ENCODE peak calls at places on chromosomes 3 and 15, in five cellular contexts. I is A673, B is HCT116, Z is mammary epithelial cell, Q is ovary. E is an unnamed sample. For H3K4me1, the result is how much of the 10 kb centered on the place peaks cover.

GRCh38 chr15:79436037-79436780 is 4.1 kb downstream of the MINAR1 start:
- DNase-seq in I (no peak), B (no peak), Z (no peak), Q (no peak), E (no peak)

GRCh38 chr15:58038426-58039106 is 26.9 kb downstream of the ALDH1A2 start:
- DNase-seq in I (peak), B (no peak), Z (peak), Q (no peak), E (no peak)

GRCh38 chr15:39497759-39498565 is 82.9 kb upstream of the THBS1 start:
- DNase-seq in I (no peak), B (no peak), Z (peak), Q (no peak), E (no peak)

GRCh38 chr15:68789921-68790575 is 30.6 kb downstream of the ANP32A start:
- DNase-seq in I (peak), B (no peak), Z (no peak), Q (no peak), E (no peak)

GRCh38 chr15:67082007-67082536 is 16.7 kb downstream of the SMAD3 start:
- DNase-seq in I (no peak), B (no peak), Z (no peak), Q (no peak), E (peak)

GRCh38 chr3:76107935-76108570 is 322.7 kb upstream of the ZNF717 start:
- DNase-seq in I (peak), B (peak), Z (peak), Q (no peak), E (no peak)

GRCh38 chr15:62889734-62890505 is 152.6 kb upstream of the TPM1 start:
- DNase-seq in I (no peak), B (no peak), Z (no peak), Q (no peak), E (peak)

GRCh38 chr3:33141006-33141405 is 27.2 kb downstream of the CRTAP start:
- DNase-seq in I (no peak), B (no peak), Z (no peak), Q (no peak), E (no peak)

GRCh38 chr15:90103669-90104329 is 1.5 kb upstream of the IDH2 start:
- DNase-seq in I (no peak), B (no peak), Z (no peak), Q (no peak), E (no peak)

GRCh38 chr15:59190291-59190690 is 16.4 kb upstream of the LDHAL6B start:
- DNase-seq in I (no peak), B (no peak), Z (no peak), Q (no peak), E (no peak)

GRCh38 chr3:11570789-11571495 is 72.8 kb downstream of the VGLL4 start:
- DNase-seq in I (no peak), B (no peak), Z (no peak), Q (peak), E (no peak)

GRCh38 chr3:64748244-64748894 is 60.6 kb upstream of the ADAMTS9 start:
- DNase-seq in I (no peak), B (no peak), Z (no peak), Q (no peak), E (no peak)

GRCh38 chr3:171173732-171174131 is 147.2 kb upstream of the SLC2A2 start:
- DNase-seq in I (no peak), B (no peak), Z (no peak), Q (no peak), E (no peak)
- H3K4me3 ChIP-seq in I (no peak), B (no peak), Z (no peak), Q (no peak), E (no peak)

DNA sequence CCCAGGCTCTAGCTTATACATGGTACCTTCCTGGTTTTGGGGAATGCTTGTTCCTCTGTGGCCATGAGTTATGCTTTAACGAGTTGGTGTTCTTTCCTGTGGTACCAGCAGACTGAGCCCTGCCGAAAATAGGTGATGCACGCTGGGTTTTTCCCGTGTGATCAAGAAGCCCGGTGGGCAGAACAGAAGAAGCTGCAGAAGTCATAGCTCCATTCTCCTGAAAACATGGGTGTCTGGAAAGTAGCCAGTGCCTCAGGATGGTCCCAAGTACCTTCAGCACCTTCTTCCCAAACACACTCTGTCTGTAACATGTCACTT is 25.2 kb downstream of the MAPKBP1 start:
- DNase-seq in I (no peak), B (no peak), Z (no peak), Q (no peak), E (no peak)
- H3K4me1 ChIP-seq in I (under half), B (under half), Z (half or more), Q (under half), E (under half)

GRCh38 chr3:150740733-150741496 is 22.1 kb downstream of the SIAH2 start:
- DNase-seq in I (no peak), B (no peak), Z (no peak), Q (peak), E (no peak)
- H3K27ac ChIP-seq in I (peak), B (no peak), Z (no peak), Q (no peak), E (no peak)

DNA sequence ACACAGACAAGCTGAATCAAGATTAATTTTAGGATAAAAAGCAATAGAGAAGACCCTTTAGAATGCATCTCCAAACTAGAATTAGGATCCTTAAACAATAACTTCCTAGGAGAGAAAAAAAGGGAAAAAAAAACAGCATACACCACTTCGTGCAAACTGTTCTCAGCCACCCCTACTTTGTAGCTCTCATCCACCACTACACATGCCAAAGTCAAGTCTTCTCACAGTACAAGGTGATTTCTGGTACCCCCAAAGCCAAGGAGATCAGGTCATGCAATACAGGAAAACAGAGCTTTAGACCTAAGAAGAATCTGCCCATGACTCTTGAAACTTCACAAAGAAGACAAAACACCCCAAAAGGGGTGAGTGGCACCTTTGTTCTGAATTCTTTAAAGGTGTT is 166.9 kb downstream of the SUCNR1 start:
- DNase-seq in I (no peak), B (no peak), Z (no peak), Q (no peak), E (no peak)
- H3K4me3 ChIP-seq in I (no peak), B (no peak), Z (no peak), Q (no peak), E (no peak)

GRCh38 chr3:169661567-169662214 is 1.8 kb downstream of the MECOM start:
- DNase-seq in I (peak), B (no peak), Z (peak), Q (no peak), E (peak)
- H3K4me1 ChIP-seq in I (under half), B (under half), Z (under half), Q (under half), E (under half)

GRCh38 chr3:196631655-196632032 is 7.8 kb upstream of the NRROS start:
- DNase-seq in I (no peak), B (no peak), Z (no peak), Q (no peak), E (no peak)

GRCh38 chr3:196633658-196634151 is 5.8 kb upstream of the NRROS start:
- DNase-seq in I (no peak), B (no peak), Z (no peak), Q (no peak), E (no peak)

GRCh38 chr3:196634224-196634623 is 5.3 kb upstream of the NRROS start:
- DNase-seq in I (no peak), B (no peak), Z (no peak), Q (no peak), E (no peak)

GRCh38 chr3:196634851-196635250 is 4.6 kb upstream of the NRROS start:
- DNase-seq in I (no peak), B (no peak), Z (no peak), Q (no peak), E (no peak)

DNA sequence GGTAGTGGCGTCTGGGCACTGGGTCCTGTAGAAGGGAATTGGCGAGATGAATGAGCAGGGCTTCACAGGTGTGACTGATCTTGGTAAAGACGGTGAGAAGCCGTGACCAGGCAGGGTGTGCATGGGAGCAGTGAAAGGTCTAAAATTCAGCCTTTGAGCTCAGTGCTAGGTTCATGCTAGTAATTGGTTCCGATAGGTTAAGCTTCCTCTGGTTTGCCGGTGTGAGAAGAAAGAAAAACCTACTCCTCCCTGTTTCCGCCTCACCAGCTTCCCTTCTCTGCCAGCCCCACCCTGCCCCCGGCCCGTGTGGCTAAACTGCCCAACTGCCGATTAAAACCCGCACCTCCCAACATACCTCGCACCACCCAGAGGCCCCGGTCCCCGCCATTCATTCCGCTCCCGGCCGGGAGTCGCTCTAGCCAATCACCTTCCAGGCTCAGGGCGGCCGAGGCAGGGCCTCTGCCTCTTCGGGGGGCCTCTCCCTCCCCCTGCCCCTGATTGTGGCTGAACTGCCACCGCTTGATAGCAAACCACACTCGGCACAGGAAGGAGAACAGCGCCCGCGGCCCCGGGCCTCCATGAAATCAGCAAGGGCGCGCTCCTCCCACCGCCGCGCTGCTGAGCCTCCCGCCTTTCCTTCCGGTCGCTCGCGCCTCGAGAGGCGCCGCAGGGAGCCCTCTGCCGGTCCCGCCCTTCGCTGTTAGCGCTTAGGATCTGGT is 7.3 kb upstream of the NRROS start:
- DNase-seq in I (peak), B (peak), Z (peak), Q (peak), E (peak)
- H3K27ac ChIP-seq in I (peak), B (peak), Z (peak), Q (no peak), E (peak)

DNA sequence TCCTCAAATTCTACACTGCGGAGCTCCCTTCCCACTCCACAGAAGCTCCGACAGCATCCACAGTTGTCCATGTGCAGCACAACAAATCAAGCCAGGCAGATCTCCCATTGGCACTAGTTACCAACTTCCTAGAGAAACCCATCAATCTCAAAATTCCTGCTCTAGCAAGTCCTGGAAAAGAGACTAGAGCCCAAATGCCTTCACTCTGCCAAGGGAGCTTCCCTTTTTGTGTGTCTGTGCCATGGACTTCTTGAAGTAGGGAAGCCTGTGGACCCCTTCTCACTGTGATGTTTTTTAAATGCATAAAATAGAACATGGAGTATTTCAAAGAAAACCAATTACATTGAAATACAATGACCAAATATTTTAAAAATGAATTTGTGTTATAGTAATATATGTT is 59.1 kb downstream of the TGFBR2 start:
- DNase-seq in I (peak), B (no peak), Z (no peak), Q (no peak), E (no peak)
- H3K4me3 ChIP-seq in I (no peak), B (no peak), Z (no peak), Q (no peak), E (no peak)

GRCh38 chr15:86483936-86484335 is 404.3 kb downstream of the AGBL1 start:
- DNase-seq in I (no peak), B (no peak), Z (no peak), Q (no peak), E (no peak)

DNA sequence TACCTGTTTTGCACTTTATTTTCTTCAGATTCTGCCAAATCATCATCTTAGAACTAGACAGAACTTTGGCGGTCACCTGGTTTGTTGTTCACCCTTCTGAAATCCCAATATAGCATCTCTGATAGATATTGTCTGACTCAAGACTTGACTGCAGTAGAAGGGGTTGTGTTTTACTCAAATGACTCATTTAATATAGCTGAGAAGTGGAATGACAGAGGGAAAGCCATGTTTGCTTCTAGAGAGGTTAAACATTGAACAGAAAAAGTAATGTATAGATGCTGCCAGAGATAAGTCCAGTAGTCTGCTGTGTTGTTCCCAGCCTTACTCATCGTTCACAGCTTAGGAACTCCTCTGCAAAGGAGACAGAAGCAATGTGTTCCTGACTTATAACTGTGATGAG is 402.0 kb downstream of the AGBL1 start:
- DNase-seq in I (no peak), B (no peak), Z (no peak), Q (no peak), E (no peak)
- H3K4me1 ChIP-seq in I (under half), B (under half), Z (under half), Q (under half), E (under half)

DNA sequence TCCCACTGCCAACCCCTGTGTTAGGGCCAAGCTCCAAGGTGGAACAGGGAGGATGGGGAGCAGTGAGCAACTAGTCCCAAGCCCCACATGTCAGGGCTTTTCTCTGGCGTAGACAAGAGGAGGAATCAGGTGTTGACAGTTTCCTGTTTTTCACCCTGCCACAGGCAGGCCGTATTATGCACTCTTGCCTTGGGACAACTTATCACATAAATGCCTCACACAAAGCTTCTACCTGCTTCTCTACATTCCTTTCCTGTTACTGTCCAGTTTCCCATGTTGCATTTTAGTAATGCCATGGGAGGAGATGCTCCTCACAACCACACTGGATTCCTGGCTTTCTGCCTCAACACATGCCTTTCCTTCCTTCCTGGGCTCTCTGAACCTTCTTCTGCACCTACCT is 381.2 kb upstream of the ATP11B start:
- DNase-seq in I (no peak), B (no peak), Z (peak), Q (no peak), E (peak)
- H3K27ac ChIP-seq in I (no peak), B (no peak), Z (no peak), Q (no peak), E (peak)

DNA sequence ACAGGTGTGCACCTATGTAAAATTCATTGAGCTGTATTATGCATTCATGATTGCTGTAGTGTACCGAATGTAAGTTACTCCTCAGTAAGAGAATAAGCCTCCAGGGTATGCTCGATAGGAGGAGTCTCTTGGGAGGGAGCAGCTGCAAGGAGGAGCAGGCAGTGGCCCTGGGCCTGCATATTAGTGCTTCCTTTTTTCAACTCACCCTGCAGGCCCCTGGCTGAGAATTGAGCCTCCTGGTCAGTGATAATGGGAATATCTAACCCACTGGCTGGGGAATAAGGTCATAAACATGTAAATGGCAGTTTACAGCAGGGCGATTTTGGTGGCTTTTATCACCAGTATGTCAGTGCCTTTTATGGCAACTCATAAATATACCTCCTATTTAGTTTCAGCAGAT is 21.7 kb upstream of the SFMBT1 start:
- DNase-seq in I (no peak), B (no peak), Z (no peak), Q (no peak), E (no peak)
- H3K4me3 ChIP-seq in I (no peak), B (no peak), Z (no peak), Q (no peak), E (no peak)

E was measured in PC-9.